ENCODE peak calls at places on chromosomes 11 and 22, in four cellular contexts. P is fibroblast of pulmonary artery, C is GM12865, Z is SK-N-SH. G is an unnamed sample.

GRCh38 chr11:8721740-8722139 is 39.1 kb downstream of the RPL27A start:
- DNase-seq in P (no peak), C (no peak), Z (no peak), G (peak)

GRCh38 chr22:27801616-27802388 is at the start of gene MN1:
- DNase-seq in P (peak), C (peak), Z (peak), G (no peak)

GRCh38 chr11:79062814-79063762 is 377.7 kb downstream of the TENM4 start:
- DNase-seq in P (peak), C (peak), Z (peak), G (peak)

GRCh38 chr22:43173976-43174720 is 12.8 kb downstream of the TTLL12 start:
- DNase-seq in P (no peak), C (no peak), Z (no peak), G (no peak)

GRCh38 chr11:74636633-74637184 is 44.3 kb downstream of the POLD3 start:
- DNase-seq in P (peak), C (no peak), Z (no peak), G (peak)

GRCh38 chr11:44140805-44141204 is 45.3 kb downstream of the EXT2 start:
- DNase-seq in P (no peak), C (no peak), Z (no peak), G (no peak)

GRCh38 chr22:47018010-47018910 is 255.8 kb downstream of the TBC1D22A start:
- DNase-seq in P (no peak), C (no peak), Z (no peak), G (no peak)

GRCh38 chr11:29019960-29020683 is 911.9 kb downstream of the METTL15 start:
- DNase-seq in P (peak), C (no peak), Z (no peak), G (no peak)

GRCh38 chr11:59263225-59263894 is 50.6 kb upstream of the MPEG1 start:
- DNase-seq in P (no peak), C (peak), Z (no peak), G (no peak)

GRCh38 chr11:36738292-36738861 is 140.3 kb upstream of the RAG2 start:
- DNase-seq in P (no peak), C (peak), Z (no peak), G (no peak)

GRCh38 chr22:41401781-41402648 is 20.3 kb downstream of the TEF start:
- DNase-seq in P (peak), C (no peak), Z (peak), G (peak)

GRCh38 chr11:62340269-62340901 is 3.1 kb downstream of the ASRGL1 start:
- DNase-seq in P (peak), C (peak), Z (peak), G (peak)

GRCh38 chr11:86183694-86184093 is 60.9 kb upstream of the EED start:
- DNase-seq in P (peak), C (peak), Z (no peak), G (peak)

GRCh38 chr22:38837414-38837813 is 6.4 kb downstream of the NPTXR start:
- DNase-seq in P (no peak), C (no peak), Z (no peak), G (no peak)

GRCh38 chr11:47147250-47147649 is 29.4 kb downstream of the ARFGAP2 start:
- DNase-seq in P (no peak), C (no peak), Z (no peak), G (no peak)

GRCh38 chr11:46513934-46514342 is 79.9 kb downstream of the AMBRA1 start:
- DNase-seq in P (peak), C (no peak), Z (peak), G (no peak)

GRCh38 chr11:120183701-120184141 is 27.1 kb upstream of the OAF start:
- DNase-seq in P (no peak), C (no peak), Z (no peak), G (no peak)

GRCh38 chr11:20020198-20020597 is 140.1 kb downstream of the DBX1 start:
- DNase-seq in P (no peak), C (no peak), Z (no peak), G (no peak)

GRCh38 chr11:20021771-20022362 is 138.4 kb downstream of the DBX1 start:
- DNase-seq in P (no peak), C (no peak), Z (no peak), G (no peak)

GRCh38 chr11:20022363-20023081 is 137.8 kb downstream of the DBX1 start:
- DNase-seq in P (peak), C (peak), Z (no peak), G (no peak)

GRCh38 chr11:20020716-20021115 is 139.6 kb downstream of the DBX1 start:
- DNase-seq in P (no peak), C (no peak), Z (no peak), G (no peak)

DNA sequence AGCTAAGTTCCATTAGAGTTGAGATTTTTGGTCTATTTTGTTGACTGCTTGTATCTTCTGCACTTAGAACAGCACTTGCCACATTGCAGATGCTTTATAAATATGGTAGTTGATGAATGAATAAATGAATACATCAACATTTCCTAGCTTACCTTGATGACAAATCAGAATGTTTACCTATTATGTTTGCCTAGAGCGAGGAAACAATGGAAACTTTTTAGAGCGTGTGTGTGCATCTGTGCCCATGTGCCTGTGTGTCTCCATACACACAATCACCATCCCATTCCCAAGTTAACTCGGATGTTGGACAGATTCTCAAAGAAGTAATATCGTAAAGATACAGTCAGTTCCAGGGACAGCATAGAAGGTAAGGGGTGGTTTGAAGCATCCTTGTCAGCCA is 139.1 kb downstream of the DBX1 start:
- DNase-seq in P (no peak), C (no peak), Z (no peak), G (no peak)
- TF ChIP-seq CTCF in P (no peak), C (no peak), Z (no peak), G (no peak)

DNA sequence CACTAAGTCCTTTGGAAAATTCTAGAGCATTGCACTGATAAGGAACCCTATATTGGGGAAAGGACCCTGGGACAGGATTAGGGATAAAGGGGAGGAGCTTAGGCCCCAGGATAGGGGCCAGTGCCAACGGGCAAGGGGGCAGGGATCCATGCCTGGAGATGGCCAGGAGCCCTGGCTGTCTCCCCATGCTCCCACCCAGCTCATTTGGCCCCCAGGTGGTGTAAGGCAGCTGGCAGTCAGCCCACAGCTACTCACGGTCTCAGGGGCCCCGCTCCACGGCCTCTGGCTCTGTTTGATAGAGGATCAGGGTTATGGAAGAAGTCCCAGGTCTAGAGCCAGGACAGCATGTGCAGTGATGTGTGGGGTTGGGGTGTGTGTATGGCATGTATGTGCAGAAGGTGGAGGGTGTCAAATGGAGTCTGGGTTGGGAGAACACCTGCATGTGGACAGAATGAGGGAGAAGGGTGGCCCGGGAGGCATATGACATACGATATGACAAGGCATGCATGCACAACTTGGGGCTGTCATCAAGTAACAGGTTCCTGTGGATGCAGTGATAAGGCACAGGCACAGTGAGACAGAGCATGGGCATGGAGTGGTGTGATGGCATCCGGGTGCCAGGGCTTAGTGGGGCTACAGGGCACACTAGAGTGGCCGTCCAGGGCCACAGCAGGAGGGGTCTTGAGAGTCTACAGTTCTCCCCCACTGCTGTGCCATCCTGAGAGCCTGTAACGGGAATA is 18.4 kb upstream of the PDE2A start:
- DNase-seq in P (no peak), C (no peak), Z (no peak), G (no peak)
- H3K4me3 ChIP-seq in P (no peak), C (no peak), Z (no peak), G (no peak)

GRCh38 chr11:134862796-134863195 is 450.8 kb upstream of the B3GAT1 start:
- DNase-seq in P (no peak), C (no peak), Z (no peak), G (no peak)

GRCh38 chr11:134863294-134863693 is 451.3 kb upstream of the B3GAT1 start:
- DNase-seq in P (no peak), C (no peak), Z (no peak), G (no peak)

GRCh38 chr11:134858783-134859480 is 446.9 kb upstream of the B3GAT1 start:
- DNase-seq in P (no peak), C (no peak), Z (no peak), G (no peak)

GRCh38 chr11:134862168-134862567 is 450.1 kb upstream of the B3GAT1 start:
- DNase-seq in P (no peak), C (no peak), Z (peak), G (no peak)

DNA sequence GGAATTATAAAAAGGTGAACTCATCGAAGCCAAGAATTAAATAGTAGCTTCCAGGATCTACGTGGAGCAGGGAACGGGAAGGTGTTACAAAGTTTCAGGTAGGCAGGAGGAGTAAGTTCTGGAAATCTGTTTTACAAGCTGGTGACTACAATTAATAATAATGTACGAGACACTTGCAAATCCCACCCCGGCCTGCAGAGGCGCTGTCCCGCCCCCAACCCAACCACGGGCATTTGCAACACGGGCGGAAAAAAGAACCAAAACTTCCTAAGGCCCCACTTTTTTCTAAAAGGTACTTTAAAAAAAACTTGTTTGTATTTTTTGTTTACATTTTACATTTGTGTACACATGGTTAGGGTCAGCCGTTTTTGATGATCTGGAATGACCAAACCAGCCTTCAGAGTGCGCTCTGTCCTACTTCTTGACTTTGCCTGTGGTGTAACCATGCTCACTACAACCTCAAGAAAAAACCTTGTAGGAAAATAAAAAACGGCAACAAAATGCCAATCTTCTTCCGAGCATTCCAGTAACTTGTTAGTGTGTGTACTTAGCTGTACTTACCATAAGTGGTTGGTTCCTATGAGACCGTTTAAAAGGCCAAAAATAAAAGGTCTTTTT is 449.6 kb upstream of the B3GAT1 start:
- DNase-seq in P (no peak), C (no peak), Z (no peak), G (no peak)
- TF ChIP-seq CTCF in P (no peak), C (peak), Z (no peak), G (no peak)

GRCh38 chr11:115580416-115580815 is 76.2 kb upstream of the CADM1 start:
- DNase-seq in P (no peak), C (no peak), Z (no peak), G (no peak)
- H3K4me3 ChIP-seq in P (no peak), C (no peak), Z (no peak), G (no peak)

GRCh38 chr22:29292379-29292778 is 14.1 kb upstream of the GAS2L1 start:
- DNase-seq in P (no peak), C (no peak), Z (no peak), G (no peak)

GRCh38 chr22:29288837-29289236 is 17.6 kb upstream of the GAS2L1 start:
- DNase-seq in P (no peak), C (no peak), Z (no peak), G (no peak)

GRCh38 chr22:29290061-29290460 is 16.4 kb upstream of the GAS2L1 start:
- DNase-seq in P (no peak), C (no peak), Z (no peak), G (no peak)

GRCh38 chr22:29291215-29291614 is 15.2 kb upstream of the GAS2L1 start:
- DNase-seq in P (no peak), C (no peak), Z (peak), G (no peak)
- TF ChIP-seq CTCF in P (no peak), C (no peak), Z (no peak), G (no peak)

DNA sequence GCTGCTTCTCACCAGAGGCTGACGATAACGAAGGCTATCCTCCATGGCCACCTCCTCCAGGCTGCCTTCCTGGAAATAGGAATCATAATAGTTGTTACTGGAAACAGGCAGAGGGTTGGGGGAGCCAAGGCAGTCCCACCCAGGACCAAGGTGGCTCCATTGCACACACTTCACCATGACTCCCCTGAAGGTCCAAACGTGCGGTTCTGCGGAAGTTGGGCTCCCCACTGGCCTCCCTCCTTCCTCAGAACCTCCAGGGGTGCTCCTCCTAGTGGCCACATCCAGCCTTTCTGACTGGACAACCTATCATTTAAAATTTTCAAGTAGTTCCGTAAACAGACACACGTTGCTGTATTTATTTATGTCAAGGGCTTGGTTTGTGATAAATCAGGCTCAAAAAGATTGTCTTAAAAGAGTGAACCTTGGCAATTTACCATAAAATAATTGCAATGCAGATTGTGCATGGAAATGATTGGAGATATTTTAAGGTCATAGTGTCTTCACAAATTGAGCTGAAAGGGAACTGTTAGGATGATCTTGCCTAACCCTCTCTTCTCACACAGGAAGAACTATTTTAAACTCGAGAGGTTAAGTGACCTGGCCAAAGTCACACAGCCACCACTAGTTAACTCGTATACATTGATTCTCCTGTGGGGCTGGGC is 1.4 kb upstream of the TCN2 start:
- DNase-seq in P (peak), C (peak), Z (peak), G (peak)
- H3K4me3 ChIP-seq in P (peak), C (peak), Z (no peak), G (peak)

GRCh38 chr22:32823024-32823730 is 21.7 kb downstream of the TIMP3 start:
- DNase-seq in P (peak), C (peak), Z (peak), G (peak)
- TF ChIP-seq CTCF in P (peak), C (peak), Z (peak), G (peak)

GRCh38 chr11:65492387-65492636 is 6.5 kb upstream of the MALAT1 start:
- DNase-seq in P (no peak), C (no peak), Z (no peak), G (no peak)

GRCh38 chr11:65491163-65491465 is 7.7 kb upstream of the MALAT1 start:
- DNase-seq in P (no peak), C (no peak), Z (no peak), G (peak)

GRCh38 chr11:65491614-65492386 is 7.0 kb upstream of the MALAT1 start:
- DNase-seq in P (peak), C (peak), Z (no peak), G (peak)

GRCh38 chr11:65492637-65493366 is 6.0 kb upstream of the MALAT1 start:
- DNase-seq in P (peak), C (peak), Z (no peak), G (peak)

DNA sequence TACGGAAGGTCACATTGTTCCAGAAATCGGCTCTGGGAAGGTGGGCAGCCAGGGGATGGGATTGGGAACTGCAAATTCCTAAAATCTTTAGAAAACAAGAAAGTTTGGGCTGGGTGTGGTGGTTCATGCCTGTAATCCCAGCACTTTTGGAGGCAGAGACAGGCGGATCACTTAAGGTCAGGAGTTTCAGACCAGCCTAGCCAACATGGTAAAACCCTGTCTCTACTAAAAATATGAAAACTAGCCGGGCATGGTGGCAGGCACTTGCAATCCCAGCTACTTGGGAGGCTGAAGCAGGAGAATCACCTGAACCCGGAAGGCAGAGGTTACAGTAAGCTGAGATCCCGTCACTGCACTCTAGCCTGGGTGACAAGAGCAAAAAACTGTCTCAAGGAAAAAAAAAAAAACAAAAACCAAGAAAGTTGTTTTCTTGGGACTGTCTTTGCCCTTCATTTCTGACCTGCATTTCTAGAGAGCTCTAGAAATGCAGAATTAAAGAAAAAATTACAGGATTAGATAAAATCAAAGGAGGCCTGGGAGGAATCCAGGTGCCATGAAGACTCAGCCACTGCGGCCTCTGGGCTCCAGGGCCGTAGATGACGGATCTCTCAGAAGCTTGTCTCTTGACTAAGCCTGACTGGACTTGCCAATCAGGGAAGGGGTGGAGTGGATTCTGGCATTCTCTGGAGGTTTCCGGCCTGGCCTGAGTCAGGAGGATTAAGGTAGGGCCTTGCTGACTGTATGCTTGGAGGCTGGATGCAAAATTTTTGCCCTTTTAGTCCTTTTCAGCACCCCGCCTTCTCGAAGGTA is 5.3 kb upstream of the MALAT1 start:
- DNase-seq in P (peak), C (peak), Z (no peak), G (peak)
- H3K4me3 ChIP-seq in P (no peak), C (peak), Z (no peak), G (no peak)

DNA sequence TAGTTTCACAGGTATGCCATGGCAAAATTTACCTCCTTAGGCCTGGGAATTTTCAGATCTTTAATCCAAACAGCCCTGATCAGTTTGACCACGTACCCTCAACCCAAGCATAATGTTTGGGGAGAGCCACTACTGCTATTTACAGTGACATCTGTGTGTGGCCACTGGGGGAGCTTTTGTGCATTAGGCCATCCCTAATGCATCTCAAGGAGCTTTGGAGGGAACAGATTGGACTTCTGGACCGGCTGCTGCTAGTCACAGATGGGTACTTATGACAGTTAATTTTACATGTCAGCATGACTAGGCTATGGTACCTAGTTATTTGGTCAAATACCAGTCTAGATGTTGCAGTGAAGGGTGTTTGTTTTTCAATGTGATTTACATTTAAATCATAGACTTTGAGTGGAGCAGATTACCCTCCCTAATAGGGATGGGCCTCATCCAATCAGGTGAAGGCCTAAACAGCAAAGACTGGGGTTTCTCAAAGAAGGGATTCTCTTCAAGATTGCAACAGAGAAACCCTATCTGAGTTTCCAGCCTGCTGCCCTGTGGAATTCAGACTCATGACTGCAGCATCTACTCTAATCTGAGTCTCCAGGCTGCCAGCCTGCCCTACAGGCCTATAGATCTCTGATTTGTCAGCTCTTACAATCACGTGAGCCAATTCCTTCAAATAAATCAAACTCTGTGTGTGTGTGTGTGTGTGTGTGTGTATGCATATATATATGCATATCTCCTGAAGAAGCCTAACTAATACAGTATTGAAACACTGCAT is 37.9 kb upstream of the GALNT18 start:
- DNase-seq in P (no peak), C (peak), Z (no peak), G (no peak)
- TF ChIP-seq CTCF in P (no peak), C (peak), Z (peak), G (no peak)

DNA sequence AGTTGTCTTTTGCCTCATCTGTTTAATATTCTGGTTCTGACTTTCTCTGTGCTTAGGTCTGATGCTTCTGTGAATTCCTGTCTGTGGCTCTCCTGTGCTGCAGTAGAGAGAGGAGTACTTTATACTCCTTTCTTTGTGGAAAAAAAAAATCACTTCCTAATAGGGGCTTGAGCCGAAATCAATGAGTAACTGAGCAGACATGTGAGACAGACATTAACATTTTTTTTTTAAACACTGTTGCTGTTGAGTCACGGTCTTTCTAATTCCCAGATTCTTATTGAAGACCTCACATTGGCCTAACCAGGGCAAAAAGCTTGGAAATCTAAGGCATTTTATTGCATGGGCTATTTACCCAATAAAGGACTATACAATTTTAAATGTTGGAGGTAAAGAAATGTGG is 86.1 kb downstream of the GRM5 start:
- DNase-seq in P (no peak), C (no peak), Z (no peak), G (no peak)
- H3K4me3 ChIP-seq in P (no peak), C (no peak), Z (no peak), G (no peak)

G was measured in foreskin fibroblast.